ENCODE peak calls at places on chromosomes 16 and 17, in five cellular contexts. O is sciatic nerve; F is EL; H is naive thymus-derived CD4-positive, alpha-beta T cell; X is cardiac muscle cell. S is an unnamed sample.

GRCh38 chr16:89700649-89701424 is 668 bp downstream of the SPATA2L start:
- DNase-seq in O (no peak), F (peak; percentile 50), H (peak; percentile 50), X (peak; percentile 74), S (no peak)

GRCh38 chr16:62190426-62190825 is 154.2 kb upstream of the CDH8 start:
- DNase-seq in O (no peak), F (no peak), H (no peak), X (peak; percentile 68), S (no peak)

GRCh38 chr17:7515912-7516610 is 31.9 kb downstream of the POLR2A start:
- DNase-seq in O (no peak), F (peak; percentile 12), H (no peak), X (no peak), S (no peak)

GRCh38 chr17:44565866-44566443 is 8.7 kb downstream of the FZD2 start:
- DNase-seq in O (no peak), F (no peak), H (no peak), X (no peak), S (no peak)

GRCh38 chr16:28846933-28847273 is 755 bp upstream of the TUFM start:
- DNase-seq in O (no peak), F (no peak), H (no peak), X (peak; percentile 26), S (no peak)

GRCh38 chr17:2250140-2251095 is 53.2 kb downstream of the SMG6 start:
- DNase-seq in O (no peak), F (peak; percentile 90), H (no peak), X (no peak), S (peak; percentile 57)

GRCh38 chr16:57357330-57358151 is 1.0 kb upstream of the CCL22 start:
- DNase-seq in O (peak; percentile 51), F (no peak), H (no peak), X (no peak), S (no peak)

GRCh38 chr17:46002311-46002972 is 3.4 kb downstream of the STH start:
- DNase-seq in O (peak; percentile 82), F (peak; percentile 62), H (peak; percentile 43), X (peak; percentile 77), S (peak; percentile 21)

GRCh38 chr16:30896203-30896889 is at the start of gene CTF1:
- DNase-seq in O (peak; percentile 91), F (peak; percentile 93), H (no peak), X (peak; percentile 83), S (peak; percentile 86)

GRCh38 chr17:1058423-1059130 is 61.6 kb downstream of the TIMM22 start:
- DNase-seq in O (no peak), F (peak; percentile 44), H (no peak), X (no peak), S (peak; percentile 31)

GRCh38 chr16:10138881-10139280 is 43.3 kb downstream of the GRIN2A start:
- DNase-seq in O (no peak), F (no peak), H (no peak), X (no peak), S (no peak)

GRCh38 chr17:63696381-63696961 is 3.5 kb downstream of the LIMD2 start:
- DNase-seq in O (peak; percentile 54), F (peak; percentile 40), H (peak; percentile 23), X (peak; percentile 53), S (peak; percentile 13)

GRCh38 chr16:51154271-51155171 is 3.5 kb upstream of the SALL1 start:
- DNase-seq in O (no peak), F (no peak), H (no peak), X (peak; percentile 26), S (no peak)

GRCh38 chr16:85029413-85029794 is 1.8 kb downstream of the KIAA0513 start:
- DNase-seq in O (no peak), F (peak; percentile 78), H (no peak), X (no peak), S (peak; percentile 48)

GRCh38 chr17:28925912-28926365 is 23.1 kb upstream of the DHRS13 start:
- DNase-seq in O (no peak), F (peak; percentile 85), H (no peak), X (no peak), S (peak; percentile 92)

GRCh38 chr16:19696961-19697360 is 21.1 kb downstream of the KNOP1 start:
- DNase-seq in O (no peak), F (no peak), H (no peak), X (no peak), S (no peak)

GRCh38 chr17:46194393-46195216 is 1.4 kb upstream of the KANSL1 start:
- DNase-seq in O (no peak), F (peak; percentile 73), H (no peak), X (peak; percentile 62), S (peak; percentile 76)

GRCh38 chr17:5299383-5299782 is 17.3 kb downstream of the RABEP1 start:
- DNase-seq in O (no peak), F (no peak), H (no peak), X (no peak), S (no peak)

GRCh38 chr17:38681096-38681495 is 6.3 kb upstream of the EPOP start:
- DNase-seq in O (no peak), F (no peak), H (no peak), X (no peak), S (no peak)

GRCh38 chr17:18877104-18877503 is 19.2 kb downstream of the PRPSAP2 start:
- DNase-seq in O (no peak), F (peak; percentile 77), H (no peak), X (no peak), S (peak; percentile 29)

GRCh38 chr17:50817838-50818237 is 17.5 kb upstream of the WFIKKN2 start:
- DNase-seq in O (no peak), F (peak; percentile 65), H (no peak), X (no peak), S (no peak)

GRCh38 chr17:83055911-83056582 is 23.4 kb upstream of the METRNL start:
- DNase-seq in O (no peak), F (peak; percentile 87), H (peak; percentile 6), X (no peak), S (peak; percentile 86)

GRCh38 chr16:14298374-14299122 is 227.4 kb downstream of the MRTFB start:
- DNase-seq in O (peak; percentile 51), F (no peak), H (no peak), X (no peak), S (no peak)

GRCh38 chr16:72612718-72613117 is 435.2 kb downstream of the ZFHX3 start:
- DNase-seq in O (no peak), F (no peak), H (no peak), X (no peak), S (no peak)

GRCh38 chr16:4401094-4401501 is 15.3 kb downstream of the CORO7 start:
- DNase-seq in O (no peak), F (no peak), H (no peak), X (no peak), S (no peak)

GRCh38 chr17:63444457-63444856 is 1.6 kb downstream of the CYB561 start:
- DNase-seq in O (no peak), F (no peak), H (no peak), X (no peak), S (no peak)

GRCh38 chr17:22512997-22513538 is 820.7 kb downstream of the KCNJ18 start:
- DNase-seq in O (no peak), F (no peak), H (no peak), X (no peak), S (no peak)

GRCh38 chr17:70881093-70881492 is 711.8 kb downstream of the KCNJ2 start:
- DNase-seq in O (no peak), F (no peak), H (no peak), X (no peak), S (no peak)

GRCh38 chr17:15403276-15403939 is 62.0 kb upstream of the TEKT3 start:
- DNase-seq in O (no peak), F (no peak), H (no peak), X (no peak), S (no peak)

GRCh38 chr16:86757704-86758040 is 179.3 kb downstream of the FOXL1 start:
- DNase-seq in O (no peak), F (no peak), H (no peak), X (no peak), S (no peak)

GRCh38 chr17:35372846-35373531 is 432 bp downstream of the SLFN11 start:
- DNase-seq in O (peak; percentile 62), F (peak; percentile 26), H (no peak), X (no peak), S (peak; percentile 9)

GRCh38 chr16:24216961-24217360 is 39.2 kb upstream of the CACNG3 start:
- DNase-seq in O (no peak), F (no peak), H (no peak), X (no peak), S (no peak)

GRCh38 chr17:2235792-2236365 is 67.7 kb downstream of the SMG6 start:
- DNase-seq in O (no peak), F (no peak), H (no peak), X (no peak), S (no peak)

GRCh38 chr17:27389542-27390140 is 66.6 kb upstream of the KSR1 start:
- DNase-seq in O (peak; percentile 31), F (no peak), H (no peak), X (no peak), S (no peak)

GRCh38 chr17:83173180-83173996 is 94.0 kb downstream of the METRNL start:
- DNase-seq in O (peak; percentile 56), F (no peak), H (no peak), X (no peak), S (no peak)

GRCh38 chr17:36575028-36575427 is 16.7 kb upstream of the DHRS11 start:
- DNase-seq in O (no peak), F (no peak), H (no peak), X (no peak), S (no peak)

S was measured in HCEC 1CT.